ENCODE peak calls at places on chromosomes 5 and 9, in eight cellular contexts. One of them, this sample, is unnamed.

GRCh38 chr9:129320575-129321311 is 142.7 kb upstream of the IER5L start:
- DNase-seq in IMR-90: peak; percentile 82
- DNase-seq in T-helper 2 cell: peak; percentile 31
- DNase-seq in stomach: peak; percentile 79
- DNase-seq in HuH-7.5: peak; percentile 74
- DNase-seq in COLO829: peak; percentile 73
- DNase-seq in KBM-7: peak; percentile 95
- DNase-seq in Right ventricle myocardium superior: peak; percentile 78
- DNase-seq in this sample: peak; percentile 30

GRCh38 chr5:172837640-172838039 is 3.6 kb downstream of the ERGIC1 start:
- DNase-seq in IMR-90: no peak
- DNase-seq in T-helper 2 cell: peak; percentile 11
- DNase-seq in stomach: peak; percentile 97
- DNase-seq in HuH-7.5: no peak
- DNase-seq in COLO829: no peak
- DNase-seq in KBM-7: no peak
- DNase-seq in Right ventricle myocardium superior: peak; percentile 54
- DNase-seq in this sample: peak; percentile 97

GRCh38 chr9:134533850-134534585 is 107.6 kb upstream of the COL5A1 start:
- DNase-seq in IMR-90: peak; percentile 25
- DNase-seq in T-helper 2 cell: no peak
- DNase-seq in stomach: no peak
- DNase-seq in HuH-7.5: no peak
- DNase-seq in COLO829: peak; percentile 60
- DNase-seq in KBM-7: no peak
- DNase-seq in Right ventricle myocardium superior: peak; percentile 20
- DNase-seq in this sample: no peak

GRCh38 chr9:86942352-86943222 is 4.7 kb downstream of the GAS1 start:
- DNase-seq in IMR-90: no peak
- DNase-seq in T-helper 2 cell: no peak
- DNase-seq in stomach: no peak
- DNase-seq in HuH-7.5: no peak
- DNase-seq in COLO829: no peak
- DNase-seq in KBM-7: no peak
- DNase-seq in Right ventricle myocardium superior: no peak
- DNase-seq in this sample: no peak

GRCh38 chr9:26437056-26437711 is 455.4 kb downstream of the CAAP1 start:
- DNase-seq in IMR-90: no peak
- DNase-seq in T-helper 2 cell: no peak
- DNase-seq in stomach: no peak
- DNase-seq in HuH-7.5: no peak
- DNase-seq in COLO829: no peak
- DNase-seq in KBM-7: peak; percentile 38
- DNase-seq in Right ventricle myocardium superior: no peak
- DNase-seq in this sample: no peak

GRCh38 chr9:134652291-134653225 is 11.0 kb downstream of the COL5A1 start:
- DNase-seq in IMR-90: no peak
- DNase-seq in T-helper 2 cell: no peak
- DNase-seq in stomach: no peak
- DNase-seq in HuH-7.5: no peak
- DNase-seq in COLO829: no peak
- DNase-seq in KBM-7: no peak
- DNase-seq in Right ventricle myocardium superior: no peak
- DNase-seq in this sample: no peak

GRCh38 chr9:128702445-128702948 is at the start of gene PKN3:
- DNase-seq in IMR-90: peak; percentile 66
- DNase-seq in T-helper 2 cell: peak; percentile 77
- DNase-seq in stomach: peak; percentile 90
- DNase-seq in HuH-7.5: peak; percentile 97
- DNase-seq in COLO829: peak; percentile 93
- DNase-seq in KBM-7: peak; percentile 94
- DNase-seq in Right ventricle myocardium superior: peak; percentile 93
- DNase-seq in this sample: peak; percentile 77

GRCh38 chr5:142816577-142816976 is 46.4 kb downstream of the ARHGAP26 start:
- DNase-seq in IMR-90: peak; percentile 57
- DNase-seq in T-helper 2 cell: no peak
- DNase-seq in stomach: peak; percentile 75
- DNase-seq in HuH-7.5: no peak
- DNase-seq in COLO829: peak; percentile 29
- DNase-seq in KBM-7: no peak
- DNase-seq in Right ventricle myocardium superior: peak; percentile 80
- DNase-seq in this sample: no peak

GRCh38 chr9:15206949-15207696 is 99.9 kb downstream of the TTC39B start:
- DNase-seq in IMR-90: no peak
- DNase-seq in T-helper 2 cell: no peak
- DNase-seq in stomach: no peak
- DNase-seq in HuH-7.5: no peak
- DNase-seq in COLO829: no peak
- DNase-seq in KBM-7: peak; percentile 51
- DNase-seq in Right ventricle myocardium superior: no peak
- DNase-seq in this sample: no peak

GRCh38 chr9:14314424-14314928 is 535 bp upstream of the NFIB start:
- DNase-seq in IMR-90: peak; percentile 66
- DNase-seq in T-helper 2 cell: no peak
- DNase-seq in stomach: peak; percentile 78
- DNase-seq in HuH-7.5: peak; percentile 82
- DNase-seq in COLO829: peak; percentile 42
- DNase-seq in KBM-7: peak; percentile 64
- DNase-seq in Right ventricle myocardium superior: peak; percentile 75
- DNase-seq in this sample: no peak

GRCh38 chr5:155311721-155312120 is 298.2 kb downstream of the KIF4B start:
- DNase-seq in IMR-90: no peak
- DNase-seq in T-helper 2 cell: no peak
- DNase-seq in stomach: no peak
- DNase-seq in HuH-7.5: no peak
- DNase-seq in COLO829: no peak
- DNase-seq in KBM-7: no peak
- DNase-seq in Right ventricle myocardium superior: no peak
- DNase-seq in this sample: no peak

GRCh38 chr5:142325677-142326479 is 1.1 kb upstream of the SPRY4 start:
- DNase-seq in IMR-90: peak; percentile 73
- DNase-seq in T-helper 2 cell: no peak
- DNase-seq in stomach: peak; percentile 44
- DNase-seq in HuH-7.5: peak; percentile 59
- DNase-seq in COLO829: peak; percentile 43
- DNase-seq in KBM-7: no peak
- DNase-seq in Right ventricle myocardium superior: peak; percentile 81
- DNase-seq in this sample: no peak

GRCh38 chr5:67643531-67643930 is 446.9 kb upstream of the CD180 start:
- DNase-seq in IMR-90: no peak
- DNase-seq in T-helper 2 cell: no peak
- DNase-seq in stomach: no peak
- DNase-seq in HuH-7.5: no peak
- DNase-seq in COLO829: no peak
- DNase-seq in KBM-7: no peak
- DNase-seq in Right ventricle myocardium superior: no peak
- DNase-seq in this sample: no peak

GRCh38 chr5:57199866-57200265 is 26.0 kb downstream of the GPBP1 start:
- DNase-seq in IMR-90: no peak
- DNase-seq in T-helper 2 cell: no peak
- DNase-seq in stomach: no peak
- DNase-seq in HuH-7.5: no peak
- DNase-seq in COLO829: no peak
- DNase-seq in KBM-7: peak; percentile 52
- DNase-seq in Right ventricle myocardium superior: no peak
- DNase-seq in this sample: no peak

GRCh38 chr9:74277532-74277931 is 219.6 kb upstream of the RORB start:
- DNase-seq in IMR-90: no peak
- DNase-seq in T-helper 2 cell: no peak
- DNase-seq in stomach: no peak
- DNase-seq in HuH-7.5: no peak
- DNase-seq in COLO829: no peak
- DNase-seq in KBM-7: peak; percentile 62
- DNase-seq in Right ventricle myocardium superior: no peak
- DNase-seq in this sample: no peak

GRCh38 chr9:93256878-93257807 is 73.2 kb downstream of the WNK2 start:
- DNase-seq in IMR-90: no peak
- DNase-seq in T-helper 2 cell: no peak
- DNase-seq in stomach: peak; percentile 23
- DNase-seq in HuH-7.5: no peak
- DNase-seq in COLO829: no peak
- DNase-seq in KBM-7: no peak
- DNase-seq in Right ventricle myocardium superior: peak; percentile 13
- DNase-seq in this sample: no peak

GRCh38 chr9:68740561-68740960 is 35.5 kb downstream of the PIP5K1B start:
- DNase-seq in IMR-90: no peak
- DNase-seq in T-helper 2 cell: no peak
- DNase-seq in stomach: peak; percentile 44
- DNase-seq in HuH-7.5: peak; percentile 16
- DNase-seq in COLO829: no peak
- DNase-seq in KBM-7: no peak
- DNase-seq in Right ventricle myocardium superior: no peak
- DNase-seq in this sample: no peak